ENCODE peak calls at places on chromosomes 11 and 22, in seven cellular contexts. One of them, this sample, is unnamed.

GRCh38 chr22:39671936-39672335 is 101.4 kb downstream of the CACNA1I start:
- DNase-seq in IMR-90: no peak
- DNase-seq in mesendoderm: no peak
- DNase-seq in GM23248: no peak
- DNase-seq in adipocyte: no peak
- DNase-seq in mammary epithelial cell: no peak
- DNase-seq in HepG2: no peak
- DNase-seq in this sample: no peak

GRCh38 chr11:116457336-116458007 is 315.3 kb downstream of the BUD13 start:
- DNase-seq in HepG2: no peak
- DNase-seq in mammary epithelial cell: no peak
- DNase-seq in mesendoderm: peak
- DNase-seq in GM23248: no peak
- DNase-seq in adipocyte: no peak
- DNase-seq in IMR-90: no peak
- DNase-seq in this sample: no peak

GRCh38 chr22:39713799-39714290 is 143.3 kb downstream of the CACNA1I start:
- DNase-seq in IMR-90: no peak
- DNase-seq in GM23248: no peak
- DNase-seq in mesendoderm: no peak
- DNase-seq in HepG2: no peak
- DNase-seq in adipocyte: no peak
- DNase-seq in mammary epithelial cell: no peak
- DNase-seq in this sample: no peak

GRCh38 chr11:34789196-34789834 is 126.9 kb downstream of the APIP start:
- DNase-seq in mammary epithelial cell: no peak
- DNase-seq in GM23248: no peak
- DNase-seq in adipocyte: no peak
- DNase-seq in HepG2: no peak
- DNase-seq in IMR-90: peak
- DNase-seq in mesendoderm: no peak
- DNase-seq in this sample: peak

GRCh38 chr11:65078151-65078550 is 5.7 kb downstream of the CDCA5 start:
- DNase-seq in mammary epithelial cell: peak
- DNase-seq in IMR-90: peak
- DNase-seq in HepG2: peak
- DNase-seq in GM23248: peak
- DNase-seq in mesendoderm: peak
- DNase-seq in adipocyte: peak
- DNase-seq in this sample: peak

GRCh38 chr11:110867951-110868350 is 155.7 kb upstream of the ARHGAP20 start:
- DNase-seq in IMR-90: no peak
- DNase-seq in GM23248: no peak
- DNase-seq in mesendoderm: no peak
- DNase-seq in adipocyte: no peak
- DNase-seq in mammary epithelial cell: no peak
- DNase-seq in HepG2: no peak
- DNase-seq in this sample: no peak

GRCh38 chr11:31827458-31828206 is 16.5 kb upstream of the PAX6 start:
- DNase-seq in HepG2: no peak
- DNase-seq in mesendoderm: peak
- DNase-seq in adipocyte: peak
- DNase-seq in IMR-90: peak
- DNase-seq in mammary epithelial cell: no peak
- DNase-seq in GM23248: no peak
- DNase-seq in this sample: no peak

GRCh38 chr11:91608662-91609061 is 616.0 kb upstream of the FAT3 start:
- DNase-seq in mammary epithelial cell: no peak
- DNase-seq in adipocyte: no peak
- DNase-seq in HepG2: no peak
- DNase-seq in IMR-90: no peak
- DNase-seq in mesendoderm: no peak
- DNase-seq in GM23248: no peak
- DNase-seq in this sample: no peak

GRCh38 chr11:113908107-113908506 is 3.5 kb downstream of the HTR3B start:
- DNase-seq in IMR-90: no peak
- DNase-seq in GM23248: no peak
- DNase-seq in mesendoderm: no peak
- DNase-seq in mammary epithelial cell: no peak
- DNase-seq in HepG2: no peak
- DNase-seq in adipocyte: no peak
- DNase-seq in this sample: no peak

GRCh38 chr11:25293166-25293565 is 796.3 kb downstream of the LUZP2 start:
- DNase-seq in GM23248: no peak
- DNase-seq in IMR-90: no peak
- DNase-seq in mesendoderm: no peak
- DNase-seq in mammary epithelial cell: no peak
- DNase-seq in HepG2: no peak
- DNase-seq in adipocyte: no peak
- DNase-seq in this sample: no peak

GRCh38 chr22:24105018-24105360 is 76.3 kb upstream of the SUSD2 start:
- DNase-seq in GM23248: peak
- DNase-seq in adipocyte: peak
- DNase-seq in IMR-90: peak
- DNase-seq in mammary epithelial cell: no peak
- DNase-seq in HepG2: no peak
- DNase-seq in mesendoderm: no peak
- DNase-seq in this sample: no peak

GRCh38 chr11:12922418-12922817 is 86.7 kb upstream of the RASSF10 start:
- DNase-seq in GM23248: no peak
- DNase-seq in adipocyte: no peak
- DNase-seq in mesendoderm: no peak
- DNase-seq in mammary epithelial cell: peak
- DNase-seq in IMR-90: peak
- DNase-seq in HepG2: no peak
- DNase-seq in this sample: no peak

GRCh38 chr11:66015094-66015881 is 3.5 kb downstream of the CST6 start:
- DNase-seq in mammary epithelial cell: no peak
- DNase-seq in GM23248: peak
- DNase-seq in IMR-90: no peak
- DNase-seq in mesendoderm: no peak
- DNase-seq in adipocyte: peak
- DNase-seq in HepG2: no peak
- DNase-seq in this sample: no peak

GRCh38 chr11:78291754-78292108 is 103.0 kb downstream of the USP35 start:
- DNase-seq in GM23248: no peak
- DNase-seq in IMR-90: no peak
- DNase-seq in adipocyte: no peak
- DNase-seq in mammary epithelial cell: no peak
- DNase-seq in HepG2: no peak
- DNase-seq in mesendoderm: no peak
- DNase-seq in this sample: no peak

GRCh38 chr22:37019309-37020191 is at the start of the genes MPST and TST:
- DNase-seq in adipocyte: peak
- DNase-seq in mammary epithelial cell: peak
- DNase-seq in HepG2: peak
- DNase-seq in IMR-90: peak
- DNase-seq in GM23248: peak
- DNase-seq in mesendoderm: peak
- DNase-seq in this sample: peak

GRCh38 chr22:19292262-19293230 is 1.0 kb upstream of the CLTCL1 start:
- DNase-seq in IMR-90: no peak
- DNase-seq in mammary epithelial cell: no peak
- DNase-seq in adipocyte: peak
- DNase-seq in mesendoderm: no peak
- DNase-seq in GM23248: no peak
- DNase-seq in HepG2: no peak
- DNase-seq in this sample: peak

GRCh38 chr22:39979458-39979857 is 15.3 kb upstream of the FAM83F start:
- DNase-seq in IMR-90: no peak
- DNase-seq in adipocyte: no peak
- DNase-seq in mesendoderm: no peak
- DNase-seq in GM23248: no peak
- DNase-seq in HepG2: no peak
- DNase-seq in mammary epithelial cell: no peak
- DNase-seq in this sample: no peak

GRCh38 chr11:114586797-114587196 is 8.8 kb downstream of the NXPE4 start:
- DNase-seq in GM23248: no peak
- DNase-seq in adipocyte: peak
- DNase-seq in mammary epithelial cell: no peak
- DNase-seq in IMR-90: peak
- DNase-seq in HepG2: no peak
- DNase-seq in mesendoderm: peak
- DNase-seq in this sample: no peak

GRCh38 chr11:66915046-66915832 is 42.9 kb downstream of the PC start:
- DNase-seq in IMR-90: no peak
- DNase-seq in mesendoderm: peak
- DNase-seq in adipocyte: no peak
- DNase-seq in GM23248: no peak
- DNase-seq in HepG2: no peak
- DNase-seq in mammary epithelial cell: no peak
- DNase-seq in this sample: no peak

GRCh38 chr11:60265373-60266214 is 14.9 kb upstream of the MS4A4A start:
- DNase-seq in mesendoderm: peak
- DNase-seq in HepG2: peak
- DNase-seq in adipocyte: peak
- DNase-seq in GM23248: peak
- DNase-seq in IMR-90: peak
- DNase-seq in mammary epithelial cell: peak
- DNase-seq in this sample: peak

GRCh38 chr11:75386912-75387311 is 12.4 kb upstream of the RPS3 start:
- DNase-seq in adipocyte: no peak
- DNase-seq in mammary epithelial cell: no peak
- DNase-seq in IMR-90: no peak
- DNase-seq in GM23248: no peak
- DNase-seq in HepG2: no peak
- DNase-seq in mesendoderm: peak
- DNase-seq in this sample: peak

GRCh38 chr11:75389925-75390324 is 9.4 kb upstream of the RPS3 start:
- DNase-seq in HepG2: no peak
- DNase-seq in GM23248: no peak
- DNase-seq in adipocyte: no peak
- DNase-seq in IMR-90: no peak
- DNase-seq in mammary epithelial cell: no peak
- DNase-seq in mesendoderm: no peak
- DNase-seq in this sample: no peak

GRCh38 chr11:75388386-75389275 is 10.7 kb upstream of the RPS3 start:
- DNase-seq in GM23248: peak
- DNase-seq in mammary epithelial cell: peak
- DNase-seq in adipocyte: peak
- DNase-seq in HepG2: peak
- DNase-seq in mesendoderm: peak
- DNase-seq in IMR-90: peak
- DNase-seq in this sample: peak

GRCh38 chr11:75387742-75388294 is 11.5 kb upstream of the RPS3 start:
- DNase-seq in HepG2: no peak
- DNase-seq in adipocyte: no peak
- DNase-seq in GM23248: peak
- DNase-seq in mesendoderm: no peak
- DNase-seq in mammary epithelial cell: no peak
- DNase-seq in IMR-90: no peak
- DNase-seq in this sample: no peak

DNA sequence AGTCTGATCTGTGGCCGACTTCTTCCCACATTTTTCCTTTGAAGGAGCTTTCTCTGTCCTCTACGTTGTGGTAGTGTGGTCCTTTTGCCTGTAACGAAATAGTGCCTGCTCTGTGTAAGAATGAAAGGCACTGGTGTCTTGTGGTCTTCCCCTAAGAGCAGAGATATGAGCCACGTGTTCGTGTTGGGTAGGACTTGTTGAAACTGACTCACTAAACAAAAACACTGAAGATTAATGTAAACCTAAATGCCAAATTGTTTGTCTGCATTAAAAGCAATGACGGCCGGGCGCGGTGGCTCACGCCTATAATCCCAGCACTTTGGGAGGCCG is 10.1 kb upstream of the RPS3 start:
- DNase-seq in mammary epithelial cell: no peak
- DNase-seq in adipocyte: no peak
- DNase-seq in IMR-90: peak
- DNase-seq in HepG2: no peak
- DNase-seq in mesendoderm: no peak
- DNase-seq in GM23248: no peak
- DNase-seq in this sample: no peak
- H3K9ac ChIP-seq in mammary epithelial cell: no peak
- H3K9ac ChIP-seq in adipocyte: no peak
- H3K9ac ChIP-seq in IMR-90: no peak
- H3K9ac ChIP-seq in HepG2: no peak
- H3K9ac ChIP-seq in mesendoderm: no peak
- H3K9ac ChIP-seq in GM23248: no peak
- H3K9ac ChIP-seq in this sample: no peak

GRCh38 chr11:124722176-124722575 is 17.6 kb upstream of the NRGN start:
- DNase-seq in mesendoderm: no peak
- DNase-seq in GM23248: no peak
- DNase-seq in IMR-90: no peak
- DNase-seq in adipocyte: no peak
- DNase-seq in mammary epithelial cell: no peak
- DNase-seq in HepG2: no peak
- DNase-seq in this sample: no peak

GRCh38 chr11:124724854-124725718 is 14.7 kb upstream of the NRGN start:
- DNase-seq in GM23248: no peak
- DNase-seq in mammary epithelial cell: no peak
- DNase-seq in IMR-90: no peak
- DNase-seq in mesendoderm: no peak
- DNase-seq in adipocyte: no peak
- DNase-seq in HepG2: peak
- DNase-seq in this sample: peak

GRCh38 chr11:124725719-124726105 is 14.0 kb upstream of the NRGN start:
- DNase-seq in IMR-90: peak
- DNase-seq in mammary epithelial cell: peak
- DNase-seq in GM23248: peak
- DNase-seq in mesendoderm: no peak
- DNase-seq in HepG2: no peak
- DNase-seq in adipocyte: no peak
- DNase-seq in this sample: no peak
- H3K4me3 ChIP-seq in IMR-90: no peak
- H3K4me3 ChIP-seq in mammary epithelial cell: no peak
- H3K4me3 ChIP-seq in GM23248: no peak
- H3K4me3 ChIP-seq in mesendoderm: no peak
- H3K4me3 ChIP-seq in HepG2: no peak
- H3K4me3 ChIP-seq in adipocyte: no peak
- H3K4me3 ChIP-seq in this sample: no peak

DNA sequence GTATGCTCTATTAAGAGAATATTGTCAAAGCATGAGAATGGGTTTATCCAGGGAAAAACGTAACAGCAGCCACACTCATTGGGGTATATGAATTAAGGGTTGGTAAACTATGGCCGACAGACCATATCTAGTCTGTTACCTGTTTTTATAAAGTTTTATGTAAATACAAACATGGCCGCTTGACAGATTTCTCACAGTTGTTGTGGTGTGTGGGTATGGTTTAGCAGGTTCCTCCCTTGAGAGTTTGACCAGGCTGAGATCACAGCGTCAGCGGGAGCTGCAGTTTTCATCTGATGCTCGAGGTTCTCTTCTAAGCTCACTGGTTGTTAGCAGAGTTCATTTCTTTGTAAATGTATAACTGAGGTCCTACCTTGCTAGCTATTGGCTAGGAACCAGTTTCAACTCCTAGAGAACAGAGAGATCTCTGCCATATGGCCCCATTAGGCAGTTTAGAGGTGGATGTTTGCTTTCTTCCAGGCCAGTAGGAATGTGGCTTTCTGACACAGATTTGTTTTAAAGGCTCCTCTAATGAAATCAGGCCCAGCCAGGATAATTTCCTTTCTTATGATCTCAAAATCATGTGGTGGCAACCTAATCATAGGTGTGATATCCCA is 45.5 kb upstream of the GRIK4 start:
- DNase-seq in adipocyte: no peak
- DNase-seq in IMR-90: no peak
- DNase-seq in HepG2: no peak
- DNase-seq in mammary epithelial cell: no peak
- DNase-seq in mesendoderm: no peak
- DNase-seq in GM23248: no peak
- DNase-seq in this sample: no peak
- H3K9ac ChIP-seq in adipocyte: no peak
- H3K9ac ChIP-seq in IMR-90: no peak
- H3K9ac ChIP-seq in HepG2: no peak
- H3K9ac ChIP-seq in mammary epithelial cell: no peak
- H3K9ac ChIP-seq in mesendoderm: no peak
- H3K9ac ChIP-seq in GM23248: no peak
- H3K9ac ChIP-seq in this sample: no peak

GRCh38 chr11:86669424-86669823 is 3.0 kb downstream of the ME3 start:
- DNase-seq in mammary epithelial cell: no peak
- DNase-seq in adipocyte: no peak
- DNase-seq in GM23248: no peak
- DNase-seq in HepG2: no peak
- DNase-seq in mesendoderm: peak
- DNase-seq in IMR-90: no peak
- DNase-seq in this sample: no peak
- H3K4me3 ChIP-seq in mammary epithelial cell: no peak
- H3K4me3 ChIP-seq in adipocyte: peak
- H3K4me3 ChIP-seq in GM23248: no peak
- H3K4me3 ChIP-seq in HepG2: no peak
- H3K4me3 ChIP-seq in mesendoderm: no peak
- H3K4me3 ChIP-seq in IMR-90: no peak
- H3K4me3 ChIP-seq in this sample: no peak

This sample was measured in colonic mucosa.